ENCODE peak calls at places on chromosome 6, in seven cellular contexts. D is psoas muscle, B is heart left ventricle, T is suprapubic skin, S is epithelial cell of prostate, I is A549, V is heart right ventricle. M is an unnamed sample.

GRCh38 chr6:82246802-82247633 is 526 bp downstream of the IBTK start:
- DNase-seq in T (peak), I (peak), S (no peak), V (peak), B (peak), D (peak), M (no peak)

GRCh38 chr6:1527098-1527497 is 82.6 kb upstream of the FOXC1 start:
- DNase-seq in B (peak), D (no peak), T (no peak), I (no peak), V (peak), S (no peak), M (no peak)

GRCh38 chr6:47153066-47153755 is 111.1 kb upstream of the ADGRF1 start:
- DNase-seq in T (no peak), V (no peak), B (no peak), I (peak), S (no peak), D (no peak), M (no peak)

GRCh38 chr6:150492507-150492906 is 107.2 kb upstream of the PLEKHG1 start:
- DNase-seq in T (no peak), D (no peak), I (peak), B (no peak), V (no peak), S (peak), M (no peak)

GRCh38 chr6:145814035-145814500 is 527 bp downstream of the FBXO30 start:
- DNase-seq in B (peak), D (peak), T (no peak), S (no peak), V (peak), I (peak), M (no peak)

GRCh38 chr6:37127961-37128862 is 41.7 kb upstream of the PIM1 start:
- DNase-seq in B (peak), S (peak), D (no peak), T (no peak), I (peak), V (no peak), M (no peak)

GRCh38 chr6:138971601-138972000 is 16.5 kb downstream of the REPS1 start:
- DNase-seq in S (no peak), B (no peak), I (no peak), V (no peak), T (no peak), D (no peak), M (no peak)

GRCh38 chr6:123668965-123669591 is 32.3 kb upstream of the TRDN start:
- DNase-seq in D (no peak), I (no peak), V (no peak), S (no peak), B (no peak), T (no peak), M (no peak)

GRCh38 chr6:123962508-123962907 is 158.8 kb downstream of the NKAIN2 start:
- DNase-seq in I (no peak), T (no peak), S (peak), D (no peak), V (no peak), B (no peak), M (no peak)

GRCh38 chr6:3755637-3756515 is 4.4 kb upstream of the PXDC1 start:
- DNase-seq in S (no peak), B (no peak), T (peak), I (no peak), D (no peak), V (no peak), M (no peak)

GRCh38 chr6:3759656-3760245 is 8.2 kb upstream of the PXDC1 start:
- DNase-seq in D (no peak), V (no peak), T (peak), S (no peak), I (peak), B (no peak), M (no peak)

GRCh38 chr6:3758842-3759144 is 7.3 kb upstream of the PXDC1 start:
- DNase-seq in B (no peak), T (peak), D (no peak), V (no peak), I (no peak), S (no peak), M (no peak)

GRCh38 chr6:3757241-3757641 is 5.7 kb upstream of the PXDC1 start:
- DNase-seq in I (no peak), D (no peak), T (peak), B (no peak), V (no peak), S (no peak), M (no peak)

GRCh38 chr6:3756516-3757010 is 5.0 kb upstream of the PXDC1 start:
- DNase-seq in T (no peak), D (no peak), B (no peak), I (no peak), S (no peak), V (no peak), M (no peak)
- H3K27ac ChIP-seq in T (no peak), D (no peak), B (no peak), I (no peak), S (no peak), V (no peak), M (no peak)

DNA sequence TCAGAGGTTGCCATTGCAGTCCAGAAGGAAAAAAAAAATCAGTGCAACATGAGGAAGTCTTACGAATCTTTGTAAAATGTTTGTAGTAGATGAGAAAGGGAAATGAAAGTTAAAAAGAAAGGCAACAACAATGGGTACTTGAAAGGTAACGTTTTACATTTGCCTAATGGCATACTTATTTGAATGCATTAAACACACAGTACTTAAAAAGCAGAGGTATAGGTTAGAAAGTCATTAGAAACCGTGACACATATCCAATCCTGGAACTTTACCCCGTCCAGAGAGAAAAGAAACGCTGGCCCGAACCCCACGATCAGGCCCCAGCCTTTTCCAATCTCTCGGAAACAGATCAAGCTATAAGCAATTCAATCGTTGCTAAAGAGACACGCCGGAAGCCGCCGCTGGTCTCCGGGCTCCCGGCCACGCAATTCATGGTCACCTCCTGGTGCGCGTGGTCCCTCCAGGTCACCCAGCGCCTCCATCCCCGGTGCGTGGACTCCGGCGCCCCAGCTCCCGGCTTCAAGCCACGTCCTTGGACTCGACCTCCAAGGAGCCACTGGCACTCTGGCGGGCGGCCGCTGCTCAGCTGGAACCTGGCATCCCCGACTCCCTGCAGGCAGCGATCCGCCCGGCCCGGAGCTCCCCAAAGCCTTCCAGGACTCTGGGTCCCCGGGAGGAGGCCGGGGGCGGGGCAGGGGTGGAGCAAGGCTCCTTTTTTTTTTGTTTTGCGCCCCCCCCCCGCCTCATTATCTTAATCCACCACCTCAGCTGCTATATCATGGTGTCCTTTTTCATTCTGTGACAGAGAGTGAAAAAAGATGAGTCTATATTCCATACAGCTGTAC is at the start of gene SLC18B1:
- DNase-seq in I (no peak), D (peak), S (no peak), V (peak), B (peak), T (peak), M (peak)
- H3K27ac ChIP-seq in I (peak), D (no peak), S (no peak), V (peak), B (no peak), T (peak), M (peak)

DNA sequence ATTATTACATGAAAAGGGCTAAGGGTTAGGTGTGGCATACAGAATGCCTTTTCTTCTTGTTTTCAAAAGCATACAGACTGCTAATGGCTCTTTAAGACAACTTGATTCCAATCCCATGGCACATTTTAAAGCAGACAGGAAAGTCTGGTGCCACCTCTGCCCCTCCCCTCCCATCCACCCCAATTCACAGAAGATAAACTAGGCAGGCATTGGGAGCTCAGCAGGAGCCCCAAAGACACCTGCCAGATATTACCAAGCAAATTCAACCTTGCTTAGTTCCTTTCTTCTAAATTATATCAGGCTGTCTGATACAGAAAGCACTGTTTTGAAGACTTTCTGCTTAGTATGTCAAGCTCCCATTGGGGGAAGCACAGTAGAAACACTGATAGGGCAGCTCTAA is 13.1 kb downstream of the SESN1 start:
- DNase-seq in S (no peak), I (no peak), V (no peak), B (no peak), T (no peak), D (no peak), M (no peak)
- H3K27ac ChIP-seq in S (no peak), I (no peak), V (peak), B (peak), T (no peak), D (peak), M (peak)

DNA sequence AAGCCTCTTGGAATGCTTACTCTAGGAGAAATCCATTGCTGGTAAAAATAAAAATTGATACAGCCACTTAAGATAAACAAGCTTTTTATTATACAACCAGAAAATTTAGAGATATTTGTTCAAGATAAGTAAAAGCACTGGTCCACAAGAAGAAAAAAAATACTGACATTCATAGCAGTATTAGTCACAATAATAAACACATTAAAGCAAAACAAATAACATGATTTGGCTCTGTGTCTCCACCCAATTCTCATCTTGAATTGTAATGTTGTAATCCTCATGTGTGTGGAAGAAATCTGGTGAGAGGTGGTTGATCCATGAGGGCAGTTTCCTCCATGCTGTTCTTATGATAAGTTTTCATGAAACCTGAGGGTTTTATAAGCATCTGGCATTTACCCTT is 1093.5 kb upstream of the ADGRB3 start:
- DNase-seq in V (no peak), B (no peak), I (no peak), S (no peak), T (no peak), D (no peak), M (no peak)
- H3K27ac ChIP-seq in V (no peak), B (no peak), I (no peak), S (no peak), T (no peak), D (no peak), M (no peak)

GRCh38 chr6:158042245-158042798 is 60.7 kb downstream of the SYNJ2 start:
- DNase-seq in D (peak), I (peak), S (no peak), V (peak), T (no peak), B (peak), M (peak)
- H3K27ac ChIP-seq in D (peak), I (peak), S (peak), V (peak), T (peak), B (peak), M (peak)

GRCh38 chr6:168734523-168734922 is 293.5 kb downstream of the SMOC2 start:
- DNase-seq in D (no peak), S (no peak), I (no peak), V (no peak), T (no peak), B (no peak), M (no peak)
- H3K27ac ChIP-seq in D (no peak), S (no peak), I (no peak), V (no peak), T (no peak), B (no peak), M (no peak)

DNA sequence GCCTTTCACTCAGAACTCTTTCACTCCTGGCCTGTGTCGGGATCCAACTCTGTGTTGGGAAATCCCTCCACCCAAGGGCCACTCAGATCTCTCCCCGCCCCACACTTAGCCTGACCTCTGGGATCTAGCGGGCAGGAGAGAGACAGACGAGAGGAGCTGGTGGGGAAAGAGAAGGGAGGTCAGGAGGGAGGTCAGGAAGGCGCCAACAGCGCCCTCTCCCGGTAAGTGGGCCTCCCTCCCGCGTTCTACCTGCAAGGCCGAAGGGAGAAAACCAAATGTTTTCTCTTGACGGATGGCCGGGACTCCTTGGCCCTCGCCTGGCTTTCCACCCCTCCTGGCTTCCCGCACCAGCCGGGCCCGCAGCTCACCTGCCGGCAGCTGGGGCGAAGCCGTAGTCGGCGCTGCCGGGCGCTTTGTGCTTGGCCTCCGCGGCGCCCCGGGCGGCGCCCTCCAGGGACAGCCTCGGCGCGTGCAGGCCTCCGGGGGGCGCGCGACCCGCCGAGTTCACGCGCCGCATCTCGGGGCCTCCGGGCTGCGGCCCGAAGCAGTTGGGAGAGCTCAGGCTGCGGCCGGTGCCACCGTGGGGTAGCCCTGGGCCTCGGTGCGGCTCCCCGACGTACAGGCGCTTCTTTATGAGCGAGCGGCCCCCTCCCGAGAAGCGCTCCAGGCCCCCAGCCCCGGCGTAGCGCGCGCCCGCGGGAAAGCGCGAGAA is 38.2 kb downstream of the C6orf132 start:
- DNase-seq in S (no peak), D (peak), B (peak), V (peak), T (no peak), I (peak), M (no peak)
- H3K27ac ChIP-seq in S (peak), D (no peak), B (peak), V (peak), T (peak), I (no peak), M (no peak)

DNA sequence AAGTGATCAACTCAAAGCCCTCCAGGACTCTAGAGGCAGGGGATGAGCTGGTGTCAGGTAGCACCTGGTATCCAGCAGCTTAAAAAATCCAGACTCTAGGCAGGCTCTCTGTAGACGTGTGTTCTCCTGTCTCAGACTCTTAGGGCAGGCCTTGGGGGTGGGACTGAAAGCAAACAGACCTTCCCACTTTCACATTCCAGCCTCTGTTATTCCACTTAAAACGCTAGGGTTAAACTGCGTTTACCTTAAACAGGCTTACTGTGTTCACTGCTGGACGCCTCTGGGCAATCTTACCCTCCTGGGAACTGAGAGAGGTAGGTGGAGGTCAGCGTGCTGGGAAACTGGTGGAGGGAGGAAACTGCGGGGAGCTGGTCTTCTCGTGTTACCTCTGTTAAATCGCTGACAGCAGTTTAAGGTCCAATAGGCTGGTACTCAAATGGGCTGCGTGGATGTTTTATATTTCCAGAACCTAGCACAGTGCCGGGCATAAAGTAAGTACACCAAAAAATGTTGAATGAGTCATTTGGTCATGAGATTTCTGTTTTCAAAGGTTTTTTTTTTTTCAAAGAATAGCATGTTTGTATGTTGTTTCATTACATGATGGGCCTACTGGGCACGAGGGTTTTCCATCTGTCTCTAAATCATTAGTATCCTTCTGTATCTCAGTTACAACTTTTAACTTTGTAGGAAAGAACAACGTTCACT is at the start of gene GCNT2:
- DNase-seq in T (no peak), V (no peak), B (peak), D (no peak), S (peak), I (peak), M (no peak)
- H3K27ac ChIP-seq in T (peak), V (peak), B (peak), D (peak), S (peak), I (peak), M (no peak)

GRCh38 chr6:30515967-30516753 is 26.9 kb downstream of the HLA-E start:
- DNase-seq in B (peak), T (peak), S (peak), I (peak), V (peak), D (peak), M (peak)

GRCh38 chr6:30515106-30515505 is 25.8 kb downstream of the HLA-E start:
- DNase-seq in S (no peak), V (no peak), I (no peak), B (no peak), T (no peak), D (no peak), M (no peak)

GRCh38 chr6:30518505-30518850 is 29.2 kb downstream of the HLA-E start:
- DNase-seq in S (no peak), D (no peak), T (no peak), V (no peak), B (no peak), I (no peak), M (no peak)

GRCh38 chr6:30520480-30520992 is 31.2 kb downstream of the HLA-E start:
- DNase-seq in I (no peak), S (no peak), T (no peak), D (no peak), V (no peak), B (no peak), M (no peak)
- H3K27ac ChIP-seq in I (no peak), S (peak), T (peak), D (no peak), V (peak), B (peak), M (no peak)